ENCODE peak calls at places on chromosomes 13 and 19, in six cellular contexts. O is breast epithelium; M is suprapubic skin; P is Panc1; X is trophoblast cell; S is CD8-positive, alpha-beta memory T cell. A is an unnamed sample.

GRCh38 chr13:36298535-36299068 is 988 bp upstream of the CCDC169 start:
- DNase-seq in X (no peak), O (no peak), M (no peak), P (no peak), S (no peak), A (no peak)

GRCh38 chr13:33870046-33870668 is 52.2 kb downstream of the RFC3 start:
- DNase-seq in P (no peak), X (no peak), S (no peak), M (no peak), O (no peak), A (no peak)

GRCh38 chr13:59746291-59746962 is 417.3 kb downstream of the DIAPH3 start:
- DNase-seq in X (peak; percentile 46), P (no peak), M (no peak), O (no peak), S (no peak), A (no peak)

GRCh38 chr19:50325310-50326100 is 3.7 kb downstream of the KCNC3 start:
- DNase-seq in O (no peak), X (peak; percentile 83), P (no peak), S (peak; percentile 53), M (no peak), A (no peak)

GRCh38 chr19:32599736-32600157 is 18.8 kb downstream of the PDCD5 start:
- DNase-seq in S (no peak), O (no peak), M (no peak), X (peak; percentile 73), P (peak; percentile 13), A (no peak)

GRCh38 chr13:46211521-46212351 is at the start of gene LRRC63:
- DNase-seq in O (peak; percentile 70), P (no peak), M (peak; percentile 82), X (peak; percentile 79), S (peak; percentile 74), A (peak; percentile 72)

GRCh38 chr19:10086904-10087256 is 763 bp downstream of the SHFL start:
- DNase-seq in S (peak; percentile 35), O (no peak), P (no peak), M (no peak), X (no peak), A (no peak)

GRCh38 chr13:42876810-42877550 is 95.6 kb downstream of the FAM216B start:
- DNase-seq in X (peak; percentile 63), P (no peak), O (no peak), S (no peak), M (no peak), A (no peak)

GRCh38 chr13:93473441-93474270 is 247.0 kb downstream of the GPC6 start:
- DNase-seq in O (no peak), S (no peak), X (no peak), P (no peak), M (no peak), A (no peak)

GRCh38 chr13:94950303-94950702 is 238.0 kb upstream of the SOX21 start:
- DNase-seq in X (peak; percentile 37), S (no peak), M (no peak), P (no peak), O (no peak), A (no peak)

GRCh38 chr13:60412909-60413616 is 16.0 kb downstream of the TDRD3 start:
- DNase-seq in P (no peak), X (no peak), S (no peak), O (no peak), M (no peak), A (no peak)

GRCh38 chr19:49549045-49549444 is 21.2 kb downstream of the RCN3 start:
- DNase-seq in P (no peak), O (no peak), S (no peak), M (no peak), X (no peak), A (no peak)

GRCh38 chr13:40377783-40378182 is 288.7 kb downstream of the FOXO1 start:
- DNase-seq in O (no peak), X (no peak), M (no peak), S (no peak), P (no peak), A (no peak)

GRCh38 chr13:29924951-29925350 is 74.5 kb upstream of the UBL3 start:
- DNase-seq in P (no peak), M (no peak), O (no peak), S (no peak), X (no peak), A (no peak)

GRCh38 chr13:67217914-67218313 is 12.2 kb downstream of the PCDH9 start:
- DNase-seq in M (no peak), P (no peak), S (no peak), X (no peak), O (no peak), A (no peak)

GRCh38 chr13:97495678-97496077 is 61.7 kb downstream of the RAP2A start:
- DNase-seq in X (peak; percentile 8), M (no peak), O (no peak), S (no peak), P (no peak), A (no peak)

DNA sequence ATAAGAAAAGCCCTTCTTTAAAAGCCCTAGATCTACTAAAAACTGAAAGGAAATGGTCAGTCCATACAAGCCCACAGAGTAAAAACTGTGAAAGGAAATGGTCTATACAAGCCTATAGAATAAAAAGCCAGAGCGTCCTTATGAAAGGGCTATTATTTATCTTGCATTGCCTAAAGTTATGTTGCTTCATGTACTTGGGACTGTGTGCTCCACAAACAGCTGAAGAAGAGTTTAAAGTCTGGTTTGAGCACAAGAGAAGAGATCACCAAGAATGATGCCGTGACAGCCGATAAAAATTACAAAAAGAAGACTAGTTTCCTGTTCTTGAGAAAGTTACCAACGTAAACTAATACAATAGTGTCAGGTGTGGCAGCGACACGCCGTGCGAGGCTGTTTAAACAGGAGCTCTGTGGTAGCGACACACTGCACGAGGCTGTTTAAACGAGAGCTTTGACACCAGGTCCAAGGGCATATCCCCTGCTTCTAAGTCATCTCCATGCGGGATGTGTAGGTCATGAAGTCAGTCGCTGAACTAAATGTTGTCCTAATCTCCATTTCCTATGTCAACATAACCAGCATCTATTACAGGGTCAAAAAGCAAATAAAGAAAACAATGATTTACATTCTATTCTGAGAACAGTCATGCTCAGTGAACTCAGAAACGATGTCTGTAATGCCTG is 24.9 kb downstream of the PCID2 start:
- DNase-seq in O (no peak), M (no peak), P (no peak), S (no peak), X (no peak), A (no peak)
- H3K36me3 ChIP-seq in O (peaks cover 7% of the 10 kb centered on the region), M (peaks cover 60% of the 10 kb centered on the region), P (peaks cover 9% of the 10 kb centered on the region), S (peaks cover 35% of the 10 kb centered on the region), X (peaks cover 33% of the 10 kb centered on the region), A (peaks cover 86% of the 10 kb centered on the region)

DNA sequence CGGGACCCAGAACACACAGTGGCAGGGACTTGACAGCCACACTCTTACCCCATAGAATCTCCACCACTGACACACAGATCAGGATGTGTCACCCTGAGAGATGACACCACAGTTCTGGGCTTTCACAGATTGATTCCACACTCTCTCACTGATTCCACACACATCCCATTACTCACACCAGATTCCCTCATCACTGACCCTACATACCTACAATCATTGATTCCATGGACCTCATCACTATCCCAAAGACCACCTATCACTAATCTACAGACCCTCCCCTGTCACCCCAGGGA is 57.6 kb upstream of the ZNF527 start:
- DNase-seq in X (no peak), S (no peak), M (no peak), O (no peak), P (no peak), A (no peak)
- H3K9me3 ChIP-seq in X (no peaks in the 10 kb centered on the region), S (no peaks in the 10 kb centered on the region), M (no peaks in the 10 kb centered on the region), O (no peaks in the 10 kb centered on the region), P (no peaks in the 10 kb centered on the region), A (no peaks in the 10 kb centered on the region)

DNA sequence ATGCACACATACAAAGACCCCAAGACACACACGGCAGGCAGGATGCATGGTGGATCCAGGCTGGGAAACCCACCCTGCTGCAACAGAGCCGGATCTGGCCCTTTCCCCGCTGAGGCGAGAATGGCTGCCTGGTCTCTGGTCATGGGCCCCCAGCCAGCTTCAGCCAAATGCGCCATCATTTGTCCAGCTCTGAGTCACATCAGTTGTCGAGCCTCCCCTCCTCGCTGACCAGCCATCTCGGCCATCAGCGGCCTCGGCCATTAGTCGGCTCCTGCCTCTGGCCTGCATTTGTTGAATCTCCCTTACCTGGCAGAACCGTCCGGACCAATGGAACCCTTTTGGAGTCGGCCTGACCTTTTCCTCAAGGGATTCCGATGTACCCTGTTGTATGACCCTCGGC is 38.5 kb upstream of the POU2F2 start:
- DNase-seq in P (no peak), S (no peak), O (no peak), X (no peak), M (no peak), A (no peak)
- H3K27me3 ChIP-seq in P (peaks cover 3% of the 10 kb centered on the region), S (peaks cover 6% of the 10 kb centered on the region), O (no peaks in the 10 kb centered on the region), X (peaks cover 11% of the 10 kb centered on the region), M (peaks cover 27% of the 10 kb centered on the region), A (peaks cover 44% of the 10 kb centered on the region)

GRCh38 chr19:57637379-57637778 is 4.4 kb downstream of the ZNF211 start:
- DNase-seq in P (no peak), S (no peak), M (no peak), O (no peak), X (no peak), A (no peak)
- H3K36me3 ChIP-seq in P (peaks cover 2% of the 10 kb centered on the region), S (peaks cover 55% of the 10 kb centered on the region), M (peaks cover 75% of the 10 kb centered on the region), O (peaks cover 49% of the 10 kb centered on the region), X (peaks cover 23% of the 10 kb centered on the region), A (peaks cover 86% of the 10 kb centered on the region)

GRCh38 chr19:11652492-11652891 is 55.2 kb downstream of the ZNF627 start:
- DNase-seq in P (no peak), X (no peak), M (no peak), O (no peak), S (no peak), A (no peak)
- H3K9me3 ChIP-seq in P (peaks cover 28% of the 10 kb centered on the region), X (peaks cover 8% of the 10 kb centered on the region), M (peaks cover 12% of the 10 kb centered on the region), O (peaks cover 33% of the 10 kb centered on the region), S (peaks cover 21% of the 10 kb centered on the region), A (no peaks in the 10 kb centered on the region)

GRCh38 chr13:52903320-52903719 is 54.9 kb upstream of the PCDH8 start:
- DNase-seq in O (no peak), S (no peak), X (no peak), M (no peak), P (no peak), A (no peak)
- H3K27me3 ChIP-seq in O (no peaks in the 10 kb centered on the region), S (no peaks in the 10 kb centered on the region), X (no peaks in the 10 kb centered on the region), M (peaks cover 15% of the 10 kb centered on the region), P (no peaks in the 10 kb centered on the region), A (peaks cover 12% of the 10 kb centered on the region)

GRCh38 chr13:110187501-110188161 is 119.3 kb downstream of the COL4A1 start:
- DNase-seq in P (no peak), X (no peak), S (no peak), O (no peak), M (no peak), A (no peak)

GRCh38 chr13:110182461-110182860 is 124.5 kb downstream of the COL4A1 start:
- DNase-seq in X (no peak), O (no peak), M (no peak), P (no peak), S (no peak), A (no peak)

GRCh38 chr13:110186221-110186838 is 120.6 kb downstream of the COL4A1 start:
- DNase-seq in M (no peak), P (no peak), S (no peak), X (no peak), O (no peak), A (no peak)

GRCh38 chr13:110183925-110184324 is 123.0 kb downstream of the COL4A1 start:
- DNase-seq in P (no peak), X (peak; percentile 33), S (no peak), M (no peak), O (no peak), A (no peak)

DNA sequence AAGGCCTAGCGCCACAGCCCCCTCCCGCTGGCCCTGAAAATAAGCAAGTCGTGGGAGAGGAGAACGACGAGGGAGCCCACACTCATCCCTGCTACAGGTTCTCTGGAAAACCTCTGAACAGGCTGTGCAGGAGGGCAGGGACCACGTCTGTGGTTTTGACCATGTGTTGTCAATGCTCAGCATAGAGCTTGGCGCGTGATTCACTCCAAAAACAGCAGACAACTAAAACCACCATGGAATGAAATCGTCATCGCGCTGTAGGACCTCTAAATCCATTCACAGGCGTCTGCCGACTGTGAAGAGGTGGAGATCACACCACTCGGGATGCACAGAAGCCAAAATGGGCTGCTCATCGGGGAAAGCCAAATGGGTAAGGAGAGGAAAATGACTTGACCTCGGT is 121.3 kb downstream of the COL4A1 start:
- DNase-seq in M (no peak), O (no peak), X (no peak), S (no peak), P (no peak), A (no peak)
- H3K36me3 ChIP-seq in M (peaks cover 33% of the 10 kb centered on the region), O (no peaks in the 10 kb centered on the region), X (peaks cover 56% of the 10 kb centered on the region), S (no peaks in the 10 kb centered on the region), P (no peaks in the 10 kb centered on the region), A (peaks cover 59% of the 10 kb centered on the region)

A was measured in tibial artery.